ENCODE peak calls at places on chromosomes 11 and 22, in eight cellular contexts. One of them, this sample, is unnamed.

GRCh38 chr11:131674051-131674755 is 303.8 kb downstream of the NTM start:
- DNase-seq in GM12865: peak
- DNase-seq in right atrium auricular region: peak
- DNase-seq in adrenal gland: peak
- DNase-seq in body of pancreas: peak
- DNase-seq in psoas muscle: peak
- DNase-seq in mucosa of descending colon: no peak
- DNase-seq in foreskin fibroblast: peak
- DNase-seq in this sample: peak

GRCh38 chr22:24055283-24055682 is 44.2 kb downstream of the CABIN1 start:
- DNase-seq in right atrium auricular region: no peak
- DNase-seq in mucosa of descending colon: no peak
- DNase-seq in body of pancreas: no peak
- DNase-seq in foreskin fibroblast: no peak
- DNase-seq in psoas muscle: no peak
- DNase-seq in adrenal gland: peak
- DNase-seq in GM12865: no peak
- DNase-seq in this sample: no peak

GRCh38 chr22:26502688-26503561 is 9.3 kb downstream of the TFIP11 start:
- DNase-seq in adrenal gland: peak
- DNase-seq in right atrium auricular region: no peak
- DNase-seq in body of pancreas: no peak
- DNase-seq in mucosa of descending colon: no peak
- DNase-seq in GM12865: peak
- DNase-seq in psoas muscle: peak
- DNase-seq in foreskin fibroblast: no peak
- DNase-seq in this sample: peak

GRCh38 chr11:76124905-76125566 is 81.3 kb downstream of the WNT11 start:
- DNase-seq in adrenal gland: no peak
- DNase-seq in foreskin fibroblast: no peak
- DNase-seq in body of pancreas: no peak
- DNase-seq in psoas muscle: no peak
- DNase-seq in GM12865: peak
- DNase-seq in mucosa of descending colon: no peak
- DNase-seq in right atrium auricular region: no peak
- DNase-seq in this sample: peak

GRCh38 chr11:28585007-28585406 is 476.8 kb downstream of the METTL15 start:
- DNase-seq in foreskin fibroblast: no peak
- DNase-seq in body of pancreas: no peak
- DNase-seq in adrenal gland: no peak
- DNase-seq in right atrium auricular region: no peak
- DNase-seq in GM12865: no peak
- DNase-seq in mucosa of descending colon: no peak
- DNase-seq in psoas muscle: no peak
- DNase-seq in this sample: no peak

GRCh38 chr11:12324585-12324984 is 52.8 kb upstream of the PARVA start:
- DNase-seq in GM12865: no peak
- DNase-seq in foreskin fibroblast: no peak
- DNase-seq in adrenal gland: no peak
- DNase-seq in psoas muscle: no peak
- DNase-seq in body of pancreas: no peak
- DNase-seq in right atrium auricular region: no peak
- DNase-seq in mucosa of descending colon: no peak
- DNase-seq in this sample: no peak

GRCh38 chr11:21771097-21771496 is 421.8 kb upstream of the ANO5 start:
- DNase-seq in body of pancreas: no peak
- DNase-seq in adrenal gland: no peak
- DNase-seq in mucosa of descending colon: no peak
- DNase-seq in GM12865: no peak
- DNase-seq in foreskin fibroblast: no peak
- DNase-seq in psoas muscle: no peak
- DNase-seq in right atrium auricular region: no peak
- DNase-seq in this sample: no peak

GRCh38 chr11:20707876-20708275 is 38.5 kb downstream of the NELL1 start:
- DNase-seq in GM12865: no peak
- DNase-seq in adrenal gland: no peak
- DNase-seq in psoas muscle: no peak
- DNase-seq in body of pancreas: no peak
- DNase-seq in foreskin fibroblast: no peak
- DNase-seq in mucosa of descending colon: no peak
- DNase-seq in right atrium auricular region: no peak
- DNase-seq in this sample: no peak

GRCh38 chr11:35845860-35846259 is 98.0 kb upstream of the LDLRAD3 start:
- DNase-seq in adrenal gland: no peak
- DNase-seq in GM12865: no peak
- DNase-seq in right atrium auricular region: no peak
- DNase-seq in psoas muscle: no peak
- DNase-seq in mucosa of descending colon: no peak
- DNase-seq in foreskin fibroblast: peak
- DNase-seq in body of pancreas: no peak
- DNase-seq in this sample: no peak

GRCh38 chr11:67301313-67301921 is 1.9 kb upstream of the SSH3 start:
- DNase-seq in GM12865: no peak
- DNase-seq in body of pancreas: no peak
- DNase-seq in psoas muscle: peak
- DNase-seq in foreskin fibroblast: no peak
- DNase-seq in right atrium auricular region: no peak
- DNase-seq in adrenal gland: peak
- DNase-seq in mucosa of descending colon: peak
- DNase-seq in this sample: no peak

GRCh38 chr11:60370811-60371297 is 7.5 kb upstream of the MS4A7 start:
- DNase-seq in right atrium auricular region: no peak
- DNase-seq in adrenal gland: no peak
- DNase-seq in psoas muscle: no peak
- DNase-seq in GM12865: no peak
- DNase-seq in foreskin fibroblast: no peak
- DNase-seq in mucosa of descending colon: no peak
- DNase-seq in body of pancreas: no peak
- DNase-seq in this sample: no peak

GRCh38 chr22:19543970-19544708 is 19.9 kb upstream of the CLDN5 start:
- DNase-seq in right atrium auricular region: no peak
- DNase-seq in mucosa of descending colon: peak
- DNase-seq in GM12865: no peak
- DNase-seq in foreskin fibroblast: no peak
- DNase-seq in psoas muscle: no peak
- DNase-seq in body of pancreas: no peak
- DNase-seq in adrenal gland: no peak
- DNase-seq in this sample: no peak

GRCh38 chr11:19187880-19188279 is 13.9 kb downstream of the CSRP3 start:
- DNase-seq in right atrium auricular region: no peak
- DNase-seq in body of pancreas: no peak
- DNase-seq in adrenal gland: no peak
- DNase-seq in GM12865: no peak
- DNase-seq in mucosa of descending colon: no peak
- DNase-seq in psoas muscle: no peak
- DNase-seq in foreskin fibroblast: no peak
- DNase-seq in this sample: no peak

DNA sequence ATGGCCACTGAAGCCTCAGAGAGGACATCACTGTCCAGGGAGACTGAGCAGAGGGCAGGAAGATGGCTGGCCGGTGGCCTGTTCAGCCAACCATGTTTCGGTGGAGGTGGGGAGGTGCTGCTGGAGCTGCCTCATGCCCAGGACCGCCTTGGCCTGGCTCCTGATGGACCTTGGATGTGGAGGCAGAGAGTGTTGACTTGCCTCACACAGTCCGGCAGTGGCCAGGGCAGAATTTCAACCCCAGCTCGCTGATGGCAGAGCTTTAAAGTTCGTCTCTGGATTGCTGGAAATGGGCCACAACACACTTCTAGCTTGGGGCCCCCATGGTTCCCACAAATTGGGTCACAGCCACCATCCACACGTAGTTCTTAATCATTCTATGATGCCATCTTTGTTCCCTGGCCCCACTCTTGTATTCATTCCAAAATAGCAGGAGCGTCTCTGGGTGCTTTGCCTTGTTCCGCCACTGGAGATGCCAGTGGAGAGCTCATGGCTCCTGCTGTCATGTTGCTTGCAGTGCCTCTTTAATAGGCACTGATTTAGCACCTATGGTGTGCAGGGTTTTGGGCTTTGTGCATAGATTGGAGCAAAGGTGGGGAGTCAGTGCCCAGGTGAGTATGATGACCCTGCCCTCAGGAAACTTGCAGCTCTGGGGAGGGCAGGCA is 5.6 kb downstream of the MAPK8IP1 start:
- DNase-seq in adrenal gland: no peak
- DNase-seq in foreskin fibroblast: no peak
- DNase-seq in GM12865: no peak
- DNase-seq in psoas muscle: peak
- DNase-seq in mucosa of descending colon: no peak
- DNase-seq in body of pancreas: no peak
- DNase-seq in right atrium auricular region: no peak
- DNase-seq in this sample: no peak
- TF ChIP-seq CTCF in adrenal gland: no peak
- TF ChIP-seq CTCF in foreskin fibroblast: no peak
- TF ChIP-seq CTCF in GM12865: no peak
- TF ChIP-seq CTCF in psoas muscle: no peak
- TF ChIP-seq CTCF in mucosa of descending colon: no peak
- TF ChIP-seq CTCF in body of pancreas: no peak
- TF ChIP-seq CTCF in right atrium auricular region: no peak
- TF ChIP-seq CTCF in this sample: no peak

DNA sequence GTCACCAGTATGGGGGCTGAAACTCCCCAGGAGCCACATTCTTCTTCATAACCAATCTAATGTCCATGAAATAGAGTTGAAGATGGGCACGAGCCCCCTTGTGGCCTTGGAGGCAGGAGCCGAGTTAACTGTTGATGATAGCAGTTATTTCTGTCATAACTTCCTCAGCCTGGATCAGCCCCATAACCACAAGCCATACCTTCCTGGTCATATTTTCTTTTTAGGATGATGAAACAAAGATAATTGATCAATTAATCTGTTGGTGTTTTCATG is 65.0 kb upstream of the TTC12 start:
- DNase-seq in foreskin fibroblast: no peak
- DNase-seq in body of pancreas: no peak
- DNase-seq in GM12865: no peak
- DNase-seq in psoas muscle: no peak
- DNase-seq in mucosa of descending colon: no peak
- DNase-seq in right atrium auricular region: no peak
- DNase-seq in adrenal gland: no peak
- DNase-seq in this sample: no peak
- TF ChIP-seq CTCF in foreskin fibroblast: peak
- TF ChIP-seq CTCF in body of pancreas: no peak
- TF ChIP-seq CTCF in GM12865: no peak
- TF ChIP-seq CTCF in psoas muscle: peak
- TF ChIP-seq CTCF in mucosa of descending colon: no peak
- TF ChIP-seq CTCF in right atrium auricular region: no peak
- TF ChIP-seq CTCF in adrenal gland: no peak
- TF ChIP-seq CTCF in this sample: no peak

GRCh38 chr11:110573411-110573810 is 138.8 kb downstream of the ARHGAP20 start:
- DNase-seq in GM12865: no peak
- DNase-seq in body of pancreas: no peak
- DNase-seq in psoas muscle: no peak
- DNase-seq in foreskin fibroblast: no peak
- DNase-seq in right atrium auricular region: no peak
- DNase-seq in mucosa of descending colon: no peak
- DNase-seq in adrenal gland: no peak
- DNase-seq in this sample: no peak
- TF ChIP-seq CTCF in GM12865: no peak
- TF ChIP-seq CTCF in body of pancreas: no peak
- TF ChIP-seq CTCF in psoas muscle: no peak
- TF ChIP-seq CTCF in foreskin fibroblast: no peak
- TF ChIP-seq CTCF in right atrium auricular region: no peak
- TF ChIP-seq CTCF in mucosa of descending colon: no peak
- TF ChIP-seq CTCF in adrenal gland: no peak
- TF ChIP-seq CTCF in this sample: no peak

GRCh38 chr11:133181672-133182071 is 350.6 kb downstream of the OPCML start:
- DNase-seq in right atrium auricular region: no peak
- DNase-seq in adrenal gland: no peak
- DNase-seq in GM12865: no peak
- DNase-seq in psoas muscle: no peak
- DNase-seq in body of pancreas: no peak
- DNase-seq in foreskin fibroblast: no peak
- DNase-seq in mucosa of descending colon: no peak
- DNase-seq in this sample: no peak
- TF ChIP-seq CTCF in right atrium auricular region: no peak
- TF ChIP-seq CTCF in adrenal gland: no peak
- TF ChIP-seq CTCF in GM12865: no peak
- TF ChIP-seq CTCF in psoas muscle: no peak
- TF ChIP-seq CTCF in body of pancreas: no peak
- TF ChIP-seq CTCF in foreskin fibroblast: no peak
- TF ChIP-seq CTCF in mucosa of descending colon: no peak
- TF ChIP-seq CTCF in this sample: no peak

GRCh38 chr11:96341237-96342130 is 1.5 kb downstream of the MAML2 start:
- DNase-seq in right atrium auricular region: peak
- DNase-seq in psoas muscle: peak
- DNase-seq in body of pancreas: peak
- DNase-seq in adrenal gland: peak
- DNase-seq in mucosa of descending colon: peak
- DNase-seq in foreskin fibroblast: no peak
- DNase-seq in GM12865: peak
- DNase-seq in this sample: peak
- TF ChIP-seq CTCF in right atrium auricular region: peak
- TF ChIP-seq CTCF in psoas muscle: no peak
- TF ChIP-seq CTCF in body of pancreas: peak
- TF ChIP-seq CTCF in adrenal gland: peak
- TF ChIP-seq CTCF in mucosa of descending colon: no peak
- TF ChIP-seq CTCF in foreskin fibroblast: peak
- TF ChIP-seq CTCF in GM12865: peak
- TF ChIP-seq CTCF in this sample: no peak

GRCh38 chr11:86488553-86488952 is 113.9 kb downstream of the CCDC81 start:
- DNase-seq in right atrium auricular region: no peak
- DNase-seq in psoas muscle: no peak
- DNase-seq in body of pancreas: no peak
- DNase-seq in foreskin fibroblast: no peak
- DNase-seq in adrenal gland: no peak
- DNase-seq in mucosa of descending colon: no peak
- DNase-seq in GM12865: no peak
- DNase-seq in this sample: no peak

GRCh38 chr11:86489442-86489841 is 114.8 kb downstream of the CCDC81 start:
- DNase-seq in body of pancreas: no peak
- DNase-seq in foreskin fibroblast: no peak
- DNase-seq in psoas muscle: no peak
- DNase-seq in mucosa of descending colon: no peak
- DNase-seq in GM12865: no peak
- DNase-seq in adrenal gland: no peak
- DNase-seq in right atrium auricular region: no peak
- DNase-seq in this sample: no peak

GRCh38 chr11:86486261-86487030 is 111.8 kb downstream of the CCDC81 start:
- DNase-seq in adrenal gland: no peak
- DNase-seq in mucosa of descending colon: no peak
- DNase-seq in GM12865: no peak
- DNase-seq in foreskin fibroblast: no peak
- DNase-seq in body of pancreas: no peak
- DNase-seq in right atrium auricular region: no peak
- DNase-seq in psoas muscle: peak
- DNase-seq in this sample: no peak

GRCh38 chr11:86484795-86485166 is 110.1 kb downstream of the CCDC81 start:
- DNase-seq in foreskin fibroblast: no peak
- DNase-seq in right atrium auricular region: no peak
- DNase-seq in adrenal gland: no peak
- DNase-seq in GM12865: no peak
- DNase-seq in psoas muscle: no peak
- DNase-seq in mucosa of descending colon: no peak
- DNase-seq in body of pancreas: no peak
- DNase-seq in this sample: no peak

GRCh38 chr11:86487670-86488069 is 113.0 kb downstream of the CCDC81 start:
- DNase-seq in foreskin fibroblast: no peak
- DNase-seq in GM12865: no peak
- DNase-seq in adrenal gland: peak
- DNase-seq in right atrium auricular region: no peak
- DNase-seq in mucosa of descending colon: no peak
- DNase-seq in psoas muscle: no peak
- DNase-seq in body of pancreas: no peak
- DNase-seq in this sample: no peak
- TF ChIP-seq CTCF in foreskin fibroblast: no peak
- TF ChIP-seq CTCF in GM12865: no peak
- TF ChIP-seq CTCF in adrenal gland: no peak
- TF ChIP-seq CTCF in right atrium auricular region: no peak
- TF ChIP-seq CTCF in mucosa of descending colon: no peak
- TF ChIP-seq CTCF in psoas muscle: no peak
- TF ChIP-seq CTCF in body of pancreas: no peak
- TF ChIP-seq CTCF in this sample: no peak